ENCODE peak calls at places on chromosomes 4 and X, in eight cellular contexts. I is NB4, T is GM23338, G is AG09319, S is lower leg skin, B is SK-N-SH, C is MM.1S, L is GM12865. E is an unnamed sample.

GRCh38 chr4:127632420-127633403 is at the start of gene INTU:
- DNase-seq in I (peak), T (peak), G (peak), S (peak), B (peak), C (peak), L (no peak), E (peak)

GRCh38 chrX:40008841-40009461 is 88.8 kb downstream of the BCOR start:
- DNase-seq in I (peak), T (peak), G (no peak), S (peak), B (peak), C (no peak), L (peak), E (peak)

GRCh38 chrX:45133465-45133864 is 67.2 kb downstream of the DIPK2B start:
- DNase-seq in I (no peak), T (no peak), G (no peak), S (no peak), B (no peak), C (no peak), L (no peak), E (no peak)

GRCh38 chrX:13721819-13722527 is 12.4 kb downstream of the TRAPPC2 start:
- DNase-seq in I (no peak), T (no peak), G (peak), S (no peak), B (no peak), C (no peak), L (no peak), E (no peak)

GRCh38 chrX:85994787-85995186 is 52.6 kb downstream of the CHM start:
- DNase-seq in I (no peak), T (no peak), G (no peak), S (no peak), B (no peak), C (no peak), L (no peak), E (no peak)

GRCh38 chr4:185128272-185129119 is 14.6 kb upstream of the SLC25A4 start:
- DNase-seq in I (no peak), T (peak), G (no peak), S (no peak), B (peak), C (no peak), L (no peak), E (peak)

GRCh38 chr4:145842224-145842887 is 96.3 kb downstream of the ZNF827 start:
- DNase-seq in I (no peak), T (peak), G (no peak), S (no peak), B (no peak), C (no peak), L (no peak), E (no peak)

GRCh38 chrX:45710081-45710801 is 509.6 kb upstream of the DIPK2B start:
- DNase-seq in I (peak), T (no peak), G (peak), S (no peak), B (peak), C (no peak), L (peak), E (no peak)

GRCh38 chrX:108732630-108733321 is 3.6 kb downstream of the IRS4 start:
- DNase-seq in I (no peak), T (peak), G (no peak), S (peak), B (peak), C (peak), L (no peak), E (peak)

GRCh38 chr4:15769202-15769601 is 8.9 kb upstream of the CD38 start:
- DNase-seq in I (no peak), T (no peak), G (no peak), S (peak), B (no peak), C (no peak), L (no peak), E (no peak)

GRCh38 chr4:182749768-182750167 is 167.4 kb downstream of the DCTD start:
- DNase-seq in I (no peak), T (no peak), G (no peak), S (no peak), B (no peak), C (no peak), L (no peak), E (no peak)

DNA sequence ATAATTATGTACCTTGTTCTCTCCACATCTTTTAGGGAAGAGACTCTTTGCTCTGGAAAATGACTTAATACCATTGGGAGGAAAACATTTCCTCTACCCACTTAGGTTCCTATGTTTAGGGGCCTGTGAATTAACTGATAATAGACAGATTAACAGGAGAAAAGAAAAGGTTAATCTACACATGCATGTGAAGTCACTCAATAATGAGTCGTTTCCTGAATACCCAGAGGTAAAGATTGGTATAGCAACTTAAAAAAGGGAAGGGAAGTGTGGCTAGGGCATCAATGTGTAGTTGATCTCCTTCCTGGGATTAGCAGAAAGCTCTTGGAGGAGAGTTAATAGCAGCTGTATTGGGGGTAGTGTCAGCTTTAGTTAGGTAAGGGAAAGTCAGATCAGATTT is 419.5 kb upstream of the ATOH1 start:
- DNase-seq in I (no peak), T (peak), G (no peak), S (no peak), B (no peak), C (no peak), L (no peak), E (no peak)
- TF ChIP-seq CTCF in I (no peak), T (no peak), G (no peak), S (no peak), B (no peak), C (no peak), L (no peak), E (no peak)

GRCh38 chr4:108180513-108180912 is 11.8 kb upstream of the LEF1 start:
- DNase-seq in I (no peak), T (no peak), G (no peak), S (no peak), B (no peak), C (no peak), L (no peak), E (no peak)

GRCh38 chr4:108175966-108176365 is 7.2 kb upstream of the LEF1 start:
- DNase-seq in I (no peak), T (no peak), G (no peak), S (no peak), B (no peak), C (no peak), L (no peak), E (no peak)

DNA sequence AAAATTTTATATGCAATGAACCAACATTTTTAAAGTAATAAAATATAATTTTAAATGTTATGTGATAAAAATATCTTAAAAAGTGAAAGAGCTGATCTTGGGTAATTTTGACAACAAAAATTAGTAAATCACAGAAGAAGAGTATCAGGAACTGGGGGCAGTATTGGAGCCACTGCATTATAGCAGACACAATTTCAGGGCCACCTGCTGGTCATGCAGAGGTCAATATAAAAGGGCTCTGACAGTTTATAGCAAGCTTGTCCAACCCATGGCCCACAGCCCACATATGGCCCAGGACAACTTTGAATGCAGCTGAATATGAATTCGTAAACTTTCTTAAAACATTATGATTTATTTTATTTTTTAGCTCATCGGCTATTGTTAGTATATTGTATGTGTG is 13.0 kb upstream of the LEF1 start:
- DNase-seq in I (peak), T (no peak), G (no peak), S (no peak), B (no peak), C (peak), L (peak), E (no peak)
- TF ChIP-seq CTCF in I (no peak), T (peak), G (no peak), S (no peak), B (peak), C (peak), L (peak), E (no peak)

GRCh38 chrX:132953358-132953757 is 5.1 kb downstream of the HS6ST2 start:
- DNase-seq in I (no peak), T (no peak), G (no peak), S (no peak), B (no peak), C (no peak), L (no peak), E (no peak)

GRCh38 chrX:132954323-132954722 is 4.1 kb downstream of the HS6ST2 start:
- DNase-seq in I (no peak), T (no peak), G (no peak), S (no peak), B (no peak), C (no peak), L (no peak), E (no peak)

DNA sequence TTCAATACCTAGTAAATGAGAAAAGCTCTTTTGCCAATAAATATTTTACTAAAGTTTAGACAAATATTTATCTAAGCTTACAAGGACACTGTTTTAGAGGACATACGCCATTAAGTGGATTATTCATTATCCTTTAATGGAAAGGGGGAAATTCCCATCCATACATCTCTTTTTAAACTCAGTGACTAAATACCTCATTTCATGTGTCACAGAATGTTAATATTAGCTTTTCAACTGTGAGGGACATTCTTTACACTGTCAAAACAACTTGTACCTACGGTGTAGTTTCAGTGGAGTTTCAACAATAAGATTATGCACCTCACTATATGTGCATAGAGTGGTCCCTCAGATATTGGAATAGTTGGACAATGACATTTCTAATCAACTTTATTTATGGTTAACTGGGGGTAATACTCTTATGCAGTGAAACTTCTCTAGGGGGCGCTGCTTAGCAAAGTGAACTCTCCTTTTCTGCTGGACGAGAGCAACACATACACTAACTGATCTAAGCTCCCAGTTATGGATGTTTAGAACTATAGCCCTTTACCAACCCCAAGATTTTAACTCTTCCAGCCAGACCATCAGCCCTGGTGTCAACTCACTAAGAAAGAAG is 9.7 kb downstream of the HS6ST2 start:
- DNase-seq in I (peak), T (peak), G (no peak), S (no peak), B (no peak), C (no peak), L (no peak), E (no peak)
- TF ChIP-seq CTCF in I (peak), T (peak), G (no peak), S (no peak), B (peak), C (peak), L (no peak), E (no peak)

GRCh38 chr4:75708218-75708691 is 16.1 kb upstream of the USO1 start:
- DNase-seq in I (peak), T (peak), G (no peak), S (peak), B (no peak), C (no peak), L (peak), E (no peak)
- TF ChIP-seq CTCF in I (peak), T (peak), G (peak), S (no peak), B (peak), C (peak), L (peak), E (no peak)

DNA sequence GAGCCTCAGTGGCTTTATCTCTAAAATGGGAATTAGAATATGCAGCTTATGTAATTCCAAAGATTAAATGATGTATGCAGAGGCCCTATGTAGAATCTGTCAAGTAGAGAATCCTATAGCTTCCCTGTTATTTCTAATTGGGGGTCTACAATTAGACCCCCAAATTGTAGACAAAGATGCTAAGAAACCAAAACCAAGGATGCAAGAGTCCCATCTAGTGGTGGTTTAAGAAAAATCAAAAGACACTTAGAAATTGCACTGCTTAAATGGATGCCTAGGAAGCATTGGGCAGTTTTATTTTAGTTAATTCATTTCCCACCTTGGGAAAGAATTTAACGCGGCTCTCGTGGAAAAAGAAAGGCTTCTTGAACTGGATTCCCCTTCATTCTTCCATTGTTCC is 115.2 kb downstream of the GABRA2 start:
- DNase-seq in I (peak), T (peak), G (no peak), S (no peak), B (no peak), C (no peak), L (no peak), E (no peak)
- TF ChIP-seq CTCF in I (no peak), T (peak), G (no peak), S (no peak), B (peak), C (peak), L (peak), E (peak)

GRCh38 chrX:154440623-154441357 is 3.2 kb upstream of the FAM50A start:
- DNase-seq in I (no peak), T (no peak), G (no peak), S (no peak), B (no peak), C (no peak), L (no peak), E (no peak)
- TF ChIP-seq CTCF in I (no peak), T (no peak), G (no peak), S (no peak), B (no peak), C (no peak), L (no peak), E (no peak)

DNA sequence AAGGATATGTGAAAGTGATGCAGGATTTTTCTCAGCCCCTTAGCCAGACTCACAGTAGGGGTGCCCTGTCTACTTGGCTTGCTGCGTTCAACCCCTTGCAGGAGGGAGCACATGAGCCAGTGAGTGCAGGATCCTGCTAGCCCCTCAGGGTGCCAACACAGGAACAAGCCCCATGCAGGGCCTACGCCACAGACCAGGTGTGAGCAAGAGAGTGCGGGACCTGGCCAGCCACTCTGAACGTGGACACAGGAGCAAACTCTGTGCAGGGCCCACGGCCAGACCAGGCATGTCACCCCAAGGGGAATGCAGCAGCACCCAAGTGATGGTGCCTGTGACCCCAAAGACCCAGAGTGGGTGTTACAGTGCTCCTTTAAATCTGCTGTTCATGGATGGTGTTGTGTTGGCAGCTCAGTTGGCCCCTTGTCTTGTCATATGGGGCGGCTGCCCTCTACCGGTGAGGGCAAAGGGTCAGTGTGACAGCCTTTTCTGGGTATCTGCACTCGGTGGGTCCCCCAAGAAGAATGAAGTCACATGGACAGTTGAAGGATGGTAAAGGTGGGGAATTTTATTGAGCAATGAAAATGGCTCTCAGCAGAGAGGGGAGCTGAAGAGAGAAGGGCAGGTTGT is 188.4 kb upstream of the MAOA start:
- DNase-seq in I (no peak), T (peak), G (no peak), S (no peak), B (no peak), C (no peak), L (no peak), E (no peak)
- TF ChIP-seq CTCF in I (no peak), T (peak), G (no peak), S (no peak), B (no peak), C (no peak), L (no peak), E (no peak)

GRCh38 chr4:99808260-99808857 is 8.3 kb upstream of the DAPP1 start:
- DNase-seq in I (peak), T (peak), G (no peak), S (no peak), B (peak), C (peak), L (peak), E (peak)
- TF ChIP-seq CTCF in I (peak), T (peak), G (peak), S (no peak), B (peak), C (peak), L (peak), E (peak)

DNA sequence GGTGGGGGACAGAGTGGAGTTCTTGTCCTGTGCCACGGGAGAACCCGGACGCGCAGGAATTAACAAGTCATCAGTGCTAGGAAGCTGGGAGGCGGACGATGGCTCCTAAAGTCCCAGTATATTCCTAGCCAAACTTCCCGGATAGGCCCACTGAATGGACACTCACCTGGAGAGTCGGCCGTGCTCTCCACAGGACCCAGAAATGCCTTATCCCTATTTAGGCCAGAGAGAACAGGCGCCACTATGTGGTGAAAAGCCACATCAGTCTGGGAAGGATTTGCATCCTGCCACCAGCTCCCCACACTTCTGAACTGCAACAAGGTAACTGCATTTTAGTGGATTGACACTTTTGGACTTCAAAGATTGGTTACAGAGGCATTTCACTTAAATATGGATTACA is 1.1 kb downstream of the CFAP299 start:
- DNase-seq in I (peak), T (peak), G (no peak), S (no peak), B (peak), C (peak), L (peak), E (peak)
- TF ChIP-seq CTCF in I (peak), T (peak), G (peak), S (no peak), B (peak), C (peak), L (no peak), E (no peak)

DNA sequence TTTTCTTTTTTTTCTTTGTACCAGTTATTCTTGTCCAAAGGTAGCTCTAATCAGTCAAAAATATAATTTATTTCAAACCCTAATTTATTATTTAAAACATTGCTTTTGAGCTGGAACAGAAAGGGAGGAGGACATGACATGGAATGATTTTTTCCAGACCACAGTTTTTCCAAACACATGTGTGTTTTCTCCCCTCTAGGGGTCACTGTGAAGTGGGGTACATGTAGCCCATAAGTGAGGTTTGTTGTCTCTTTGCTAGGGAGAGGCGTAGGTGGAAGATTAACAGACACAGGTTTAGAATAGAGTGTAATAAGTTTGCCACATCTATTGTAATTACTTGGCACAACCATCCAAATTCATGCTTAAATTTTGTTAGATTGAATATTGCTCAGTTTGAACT is 83.0 kb downstream of the TNIP2 start:
- DNase-seq in I (peak), T (peak), G (no peak), S (no peak), B (no peak), C (no peak), L (no peak), E (no peak)
- TF ChIP-seq CTCF in I (peak), T (peak), G (peak), S (no peak), B (peak), C (peak), L (peak), E (no peak)

E was measured in left lung.